ENCODE peak calls at places on chromosomes 3 and 15, in eight cellular contexts. F, I, G, K, X, P, T and Z are unnamed samples.

GRCh38 chr15:71291723-71292122 is 176.5 kb downstream of the THSD4 start:
- DNase-seq in F (no peak), I (no peak), G (no peak), K (no peak), X (no peak), P (no peak), T (no peak), Z (no peak)

GRCh38 chr3:13657660-13658435 is 108.9 kb downstream of the FBLN2 start:
- DNase-seq in F (peak), I (no peak), G (no peak), K (peak), X (peak), P (peak), T (peak), Z (peak)

GRCh38 chr15:88791637-88792036 is 11.6 kb upstream of the ACAN start:
- DNase-seq in F (no peak), I (no peak), G (no peak), K (no peak), X (no peak), P (no peak), T (no peak), Z (no peak)

GRCh38 chr3:138206196-138206595 is 19.1 kb downstream of the ARMC8 start:
- DNase-seq in F (no peak), I (no peak), G (no peak), K (no peak), X (no peak), P (no peak), T (no peak), Z (no peak)

GRCh38 chr15:45678459-45679178 is 43.8 kb downstream of the SQOR start:
- DNase-seq in F (no peak), I (no peak), G (no peak), K (no peak), X (no peak), P (no peak), T (no peak), Z (no peak)

GRCh38 chr3:9747267-9747666 is 2.5 kb upstream of the OGG1 start:
- DNase-seq in F (no peak), I (no peak), G (no peak), K (no peak), X (no peak), P (peak), T (no peak), Z (no peak)

GRCh38 chr3:175726228-175726627 is 867.1 kb downstream of the NAALADL2 start:
- DNase-seq in F (no peak), I (no peak), G (no peak), K (no peak), X (no peak), P (no peak), T (no peak), Z (no peak)

GRCh38 chr3:39000008-39000450 is 51.7 kb downstream of the SCN11A start:
- DNase-seq in F (peak), I (no peak), G (peak), K (no peak), X (no peak), P (peak), T (no peak), Z (peak)

GRCh38 chr3:121747976-121748375 is 1.6 kb downstream of the GOLGB1 start:
- DNase-seq in F (no peak), I (no peak), G (no peak), K (no peak), X (no peak), P (peak), T (no peak), Z (no peak)

GRCh38 chr3:39130026-39130425 is 22.5 kb downstream of the TTC21A start:
- DNase-seq in F (no peak), I (no peak), G (no peak), K (no peak), X (no peak), P (no peak), T (no peak), Z (no peak)

GRCh38 chr3:43620953-43621405 is 832 bp downstream of the ANO10 start:
- DNase-seq in F (no peak), I (no peak), G (no peak), K (no peak), X (no peak), P (no peak), T (no peak), Z (no peak)

GRCh38 chr3:21718161-21718765 is 32.7 kb downstream of the ZNF385D start:
- DNase-seq in F (no peak), I (peak), G (no peak), K (no peak), X (no peak), P (no peak), T (no peak), Z (no peak)

GRCh38 chr15:34583399-34584320 is at the start of gene GOLGA8B:
- DNase-seq in F (peak), I (no peak), G (peak), K (peak), X (peak), P (peak), T (peak), Z (peak)

GRCh38 chr3:80087769-80088168 is 320.0 kb upstream of the ROBO1 start:
- DNase-seq in F (no peak), I (no peak), G (no peak), K (no peak), X (no peak), P (no peak), T (no peak), Z (no peak)

GRCh38 chr3:184171562-184171961 is 3.1 kb upstream of the AP2M1 start:
- DNase-seq in F (no peak), I (no peak), G (no peak), K (no peak), X (no peak), P (no peak), T (no peak), Z (peak)

GRCh38 chr3:194584866-194585265 is 48.4 kb downstream of the TMEM44 start:
- DNase-seq in F (no peak), I (no peak), G (no peak), K (no peak), X (no peak), P (no peak), T (no peak), Z (no peak)

GRCh38 chr3:64188810-64189560 is 36.3 kb downstream of the PRICKLE2 start:
- DNase-seq in F (peak), I (peak), G (no peak), K (no peak), X (no peak), P (no peak), T (no peak), Z (no peak)

GRCh38 chr3:45795509-45795881 is 841 bp downstream of the SLC6A20 start:
- DNase-seq in F (no peak), I (no peak), G (no peak), K (no peak), X (no peak), P (no peak), T (no peak), Z (no peak)

GRCh38 chr3:100600181-100601042 is 9.0 kb upstream of the ADGRG7 start:
- DNase-seq in F (no peak), I (no peak), G (no peak), K (no peak), X (no peak), P (peak), T (no peak), Z (no peak)

GRCh38 chr15:74383695-74384565 is 16.5 kb upstream of the CYP11A1 start:
- DNase-seq in F (no peak), I (no peak), G (peak), K (no peak), X (no peak), P (no peak), T (no peak), Z (peak)

GRCh38 chr15:60957111-60957510 is 272.0 kb downstream of the RORA start:
- DNase-seq in F (no peak), I (no peak), G (no peak), K (no peak), X (no peak), P (no peak), T (no peak), Z (no peak)

DNA sequence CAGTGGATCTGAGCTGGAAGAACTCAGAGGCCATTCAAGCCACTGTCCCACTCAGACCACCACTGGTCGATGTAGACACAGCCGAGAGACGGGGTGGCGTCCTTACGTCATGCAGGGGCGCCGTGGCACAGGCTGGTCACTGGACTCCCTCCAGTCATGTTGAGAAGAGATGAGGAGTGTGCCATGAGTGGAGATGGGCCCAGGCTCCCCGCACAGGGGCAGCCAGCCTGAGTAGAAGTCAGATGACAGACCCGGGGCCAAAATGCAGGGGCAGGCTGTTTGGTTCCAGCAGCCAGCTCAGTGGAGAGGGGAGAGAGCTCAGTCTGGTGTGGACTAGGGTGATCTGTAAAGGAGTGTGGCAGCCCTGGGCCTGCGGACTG is 33.4 kb upstream of the KIF23 start:
- DNase-seq in F (no peak), I (no peak), G (no peak), K (no peak), X (no peak), P (no peak), T (no peak), Z (no peak)
- TF ChIP-seq CTCF in F (no peak), I (no peak), G (no peak), K (no peak), X (no peak), P (no peak), T (no peak), Z (no peak)

DNA sequence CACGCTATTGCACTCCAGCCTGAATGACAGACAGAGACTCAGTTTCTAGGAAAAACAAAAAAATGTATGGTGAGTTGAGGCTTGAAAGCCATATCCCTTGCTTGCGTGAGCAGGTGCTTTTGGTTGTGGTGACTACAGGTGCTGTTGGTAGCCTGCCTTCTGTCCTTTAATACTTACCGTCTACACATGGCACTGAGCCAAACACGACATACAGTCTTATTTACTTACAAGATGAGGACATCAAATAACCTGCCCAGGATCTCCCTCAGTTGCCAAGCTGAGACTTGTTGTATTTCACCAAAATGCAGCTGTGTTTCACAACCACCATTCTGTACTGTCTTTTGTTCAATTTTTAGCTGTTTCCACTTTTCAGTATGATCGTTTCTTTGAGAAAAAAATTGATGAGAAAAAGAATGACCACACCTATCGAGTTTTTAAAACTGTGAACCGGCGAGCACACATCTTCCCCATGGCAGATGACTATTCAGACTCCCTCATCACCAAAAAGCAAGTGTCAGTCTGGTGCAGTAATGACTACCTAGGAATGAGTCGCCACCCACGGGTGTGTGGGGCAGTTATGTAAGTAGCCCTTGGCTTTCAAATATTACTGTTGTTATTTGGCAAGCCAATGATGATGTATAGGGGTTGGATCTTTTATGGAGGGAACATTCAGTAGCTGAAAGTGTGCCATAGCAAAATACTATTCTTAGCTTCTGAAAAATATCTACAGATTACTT is 6.5 kb downstream of the ALAS1 start:
- DNase-seq in F (peak), I (no peak), G (no peak), K (peak), X (no peak), P (peak), T (no peak), Z (no peak)
- TF ChIP-seq CTCF in F (no peak), I (no peak), G (no peak), K (no peak), X (no peak), P (no peak), T (no peak), Z (no peak)

DNA sequence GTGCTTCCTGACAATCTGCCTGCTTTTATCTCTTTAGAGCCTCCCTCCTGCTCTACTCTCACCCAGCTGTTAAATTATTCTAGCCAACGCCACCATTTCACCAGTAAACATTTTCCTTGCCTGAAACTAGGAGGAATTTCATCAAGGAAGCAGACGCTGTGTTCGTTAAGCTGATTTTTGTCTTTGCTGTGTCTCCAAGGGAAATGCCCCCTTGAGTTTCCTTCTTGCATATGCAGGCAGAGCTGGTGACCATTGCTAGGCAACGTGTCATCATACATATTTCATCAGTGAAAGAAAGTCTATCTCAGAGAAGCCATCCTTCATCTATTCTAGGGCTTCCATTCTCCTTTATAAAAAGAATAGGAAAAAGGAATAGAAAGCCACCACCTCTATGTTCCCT is 87.0 kb upstream of the ST8SIA2 start:
- DNase-seq in F (no peak), I (no peak), G (no peak), K (no peak), X (peak), P (peak), T (no peak), Z (no peak)
- TF ChIP-seq CTCF in F (no peak), I (no peak), G (peak), K (no peak), X (peak), P (peak), T (no peak), Z (no peak)

GRCh38 chr3:61894988-61895935 is 333.9 kb downstream of the PTPRG start:
- DNase-seq in F (peak), I (peak), G (peak), K (peak), X (no peak), P (peak), T (no peak), Z (peak)
- TF ChIP-seq CTCF in F (no peak), I (no peak), G (no peak), K (no peak), X (no peak), P (no peak), T (no peak), Z (no peak)

DNA sequence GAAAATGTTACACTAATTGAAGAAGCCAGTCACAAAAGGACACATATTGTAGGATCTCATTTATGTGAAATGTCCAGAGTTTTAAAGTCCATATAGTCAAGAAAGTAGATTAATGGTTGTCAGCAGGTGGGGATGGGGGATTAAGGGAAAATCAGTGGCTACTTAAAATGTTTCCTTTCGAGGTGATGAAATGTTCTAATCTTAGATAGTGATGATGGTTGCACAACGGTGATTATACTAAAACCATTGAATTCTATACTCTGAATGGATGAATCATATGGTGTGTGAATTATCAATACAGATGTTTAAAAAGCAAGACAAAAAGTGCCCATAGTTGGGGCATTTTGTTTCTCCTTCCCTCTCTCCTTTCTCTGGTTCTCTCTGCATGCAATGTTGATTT is 164.6 kb downstream of the ATG7 start:
- DNase-seq in F (no peak), I (no peak), G (no peak), K (no peak), X (no peak), P (no peak), T (no peak), Z (no peak)
- TF ChIP-seq CTCF in F (no peak), I (no peak), G (no peak), K (no peak), X (no peak), P (no peak), T (no peak), Z (no peak)

GRCh38 chr3:122923611-122924010 is 104.0 kb downstream of the SEMA5B start:
- DNase-seq in F (no peak), I (no peak), G (no peak), K (no peak), X (no peak), P (no peak), T (no peak), Z (no peak)

GRCh38 chr3:122920986-122921385 is 106.6 kb downstream of the SEMA5B start:
- DNase-seq in F (no peak), I (no peak), G (no peak), K (no peak), X (no peak), P (no peak), T (no peak), Z (no peak)

GRCh38 chr3:122919291-122919610 is 108.3 kb downstream of the SEMA5B start:
- DNase-seq in F (no peak), I (no peak), G (no peak), K (no peak), X (no peak), P (no peak), T (no peak), Z (no peak)

GRCh38 chr3:122918576-122919290 is 108.8 kb downstream of the SEMA5B start:
- DNase-seq in F (no peak), I (no peak), G (no peak), K (no peak), X (no peak), P (no peak), T (no peak), Z (no peak)

GRCh38 chr3:122921791-122922651 is 105.5 kb downstream of the SEMA5B start:
- DNase-seq in F (no peak), I (no peak), G (no peak), K (no peak), X (no peak), P (peak), T (no peak), Z (no peak)
- TF ChIP-seq CTCF in F (no peak), I (no peak), G (no peak), K (no peak), X (peak), P (no peak), T (no peak), Z (no peak)

GRCh38 chr15:50687302-50687902 is 805 bp upstream of the TRPM7 start:
- DNase-seq in F (no peak), I (no peak), G (no peak), K (no peak), X (no peak), P (no peak), T (no peak), Z (no peak)

GRCh38 chr15:50685191-50685975 is 1.2 kb downstream of the TRPM7 start:
- DNase-seq in F (no peak), I (no peak), G (no peak), K (no peak), X (no peak), P (peak), T (no peak), Z (no peak)

GRCh38 chr15:50681467-50681866 is 5.1 kb downstream of the TRPM7 start:
- DNase-seq in F (no peak), I (no peak), G (no peak), K (no peak), X (no peak), P (no peak), T (no peak), Z (no peak)

GRCh38 chr15:50685976-50686467 is 575 bp downstream of the TRPM7 start:
- DNase-seq in F (peak), I (no peak), G (peak), K (peak), X (peak), P (peak), T (peak), Z (peak)

GRCh38 chr15:50686468-50687301 is at the start of gene TRPM7:
- DNase-seq in F (peak), I (peak), G (peak), K (peak), X (peak), P (peak), T (peak), Z (peak)
- TF ChIP-seq CTCF in F (no peak), I (no peak), G (no peak), K (no peak), X (no peak), P (no peak), T (no peak), Z (no peak)